ENCODE peak calls at places on chromosomes 5 and 9, in seven cellular contexts. I is retina, X is left ventricle myocardium inferior, H is NCI-H526 treated with DMSO at 0.1 percent for 48 hours, A is glutamatergic neuron, F is GM04503, Q is heart left ventricle. T is an unnamed sample.

GRCh38 chr9:14547245-14548060 is 145.8 kb downstream of the ZDHHC21 start:
- DNase-seq in X (no peak), I (no peak), F (no peak), Q (no peak), H (no peak), A (no peak), T (no peak)

GRCh38 chr5:54567996-54568395 is 50.4 kb downstream of the SNX18 start:
- DNase-seq in X (no peak), I (no peak), H (no peak), A (no peak), F (no peak), Q (no peak), T (no peak)

GRCh38 chr9:135971892-135972291 is 10.7 kb upstream of the UBAC1 start:
- DNase-seq in X (no peak), A (no peak), H (no peak), Q (no peak), I (no peak), F (no peak), T (no peak)

GRCh38 chr9:2826291-2826690 is 17.6 kb downstream of the PUM3 start:
- DNase-seq in Q (no peak), A (no peak), X (no peak), H (no peak), I (no peak), F (no peak), T (no peak)

GRCh38 chr9:137217276-137218211 is 4.5 kb downstream of the RNF208 start:
- DNase-seq in I (no peak), Q (peak), F (no peak), H (no peak), A (no peak), X (peak), T (no peak)

GRCh38 chr5:174825587-174825986 is 101.2 kb downstream of the MSX2 start:
- DNase-seq in H (no peak), X (no peak), I (no peak), Q (no peak), A (no peak), F (no peak), T (no peak)

GRCh38 chr5:1096792-1097191 is 15.1 kb downstream of the SLC12A7 start:
- DNase-seq in F (no peak), A (no peak), X (no peak), Q (no peak), H (no peak), I (no peak), T (no peak)

GRCh38 chr9:110880123-110880522 is 158.1 kb downstream of the LPAR1 start:
- DNase-seq in F (peak), H (no peak), Q (no peak), I (no peak), X (no peak), A (no peak), T (no peak)

GRCh38 chr5:115599502-115599901 is 2.8 kb downstream of the TICAM2 start:
- DNase-seq in F (no peak), Q (peak), H (peak), X (no peak), A (no peak), I (no peak), T (no peak)

GRCh38 chr9:16154570-16155078 is 601.8 kb downstream of the CCDC171 start:
- DNase-seq in A (peak), Q (peak), I (peak), H (peak), F (no peak), X (peak), T (no peak)

GRCh38 chr5:79133121-79133656 is 21.6 kb downstream of the BHMT start:
- DNase-seq in A (no peak), F (no peak), I (peak), X (no peak), H (peak), Q (no peak), T (no peak)

T was measured in stimulated activated CD4-positive, alpha-beta T cell treated with anti-CD3 and anti-CD28 coated beads, Interleukin-1b, Interleukin-23, amount 100 ng/mL, for 24 hours.